ENCODE peak calls at places on chromosomes 5 and 9, in six cellular contexts. O, W, M, C, X and Z are unnamed samples. For H3K4me1, the result is how much of the 10 kb centered on the place peaks cover.

GRCh38 chr9:77848897-77849296 is 182.7 kb downstream of the GNAQ start:
- DNase-seq in O (no peak), W (no peak), M (peak), C (no peak), X (peak), Z (peak)

GRCh38 chr9:31347082-31347617 is 1037.3 kb upstream of the ACO1 start:
- DNase-seq in O (no peak), W (no peak), M (no peak), C (no peak), X (no peak), Z (no peak)

GRCh38 chr5:57316798-57317327 is 143.0 kb downstream of the GPBP1 start:
- DNase-seq in O (no peak), W (no peak), M (peak), C (no peak), X (no peak), Z (peak)

GRCh38 chr9:89850633-89851325 is 246.0 kb downstream of the GADD45G start:
- DNase-seq in O (peak), W (no peak), M (peak), C (no peak), X (peak), Z (no peak)

GRCh38 chr5:1640276-1640898 is 116.6 kb upstream of the LPCAT1 start:
- DNase-seq in O (no peak), W (peak), M (no peak), C (no peak), X (no peak), Z (no peak)

GRCh38 chr5:6480133-6481051 is 31.7 kb downstream of the UBE2QL1 start:
- DNase-seq in O (no peak), W (no peak), M (peak), C (no peak), X (no peak), Z (no peak)

GRCh38 chr5:174533771-174534221 is 190.6 kb upstream of the MSX2 start:
- DNase-seq in O (no peak), W (no peak), M (peak), C (no peak), X (no peak), Z (no peak)

GRCh38 chr9:89494199-89494598 is 3.7 kb downstream of the SEMA4D start:
- DNase-seq in O (no peak), W (peak), M (no peak), C (no peak), X (no peak), Z (no peak)

GRCh38 chr9:105127863-105128220 is 116.6 kb upstream of the SLC44A1 start:
- DNase-seq in O (no peak), W (no peak), M (peak), C (no peak), X (no peak), Z (no peak)

GRCh38 chr9:13364271-13364670 is 84.8 kb upstream of the MPDZ start:
- DNase-seq in O (no peak), W (no peak), M (no peak), C (no peak), X (no peak), Z (no peak)

GRCh38 chr5:17374973-17375844 is 122.8 kb upstream of the TAF11L2 start:
- DNase-seq in O (no peak), W (no peak), M (peak), C (no peak), X (no peak), Z (no peak)

GRCh38 chr5:134151723-134152122 is 25.0 kb downstream of the SKP1 start:
- DNase-seq in O (no peak), W (no peak), M (no peak), C (no peak), X (no peak), Z (no peak)
- H3K4me1 ChIP-seq in O (under half), W (under half), M (under half), C (under half), X (under half), Z (under half)

GRCh38 chr5:161545701-161546462 is 643 bp downstream of the GABRB2 start:
- DNase-seq in O (no peak), W (no peak), M (no peak), C (no peak), X (no peak), Z (no peak)
- H3K4me3 ChIP-seq in O (no peak), W (peak), M (no peak), C (no peak), X (peak), Z (no peak)

GRCh38 chr5:38463634-38464521 is 92.6 kb downstream of the LIFR start:
- DNase-seq in O (no peak), W (no peak), M (peak), C (no peak), X (no peak), Z (peak)

GRCh38 chr5:38465702-38466443 is 90.6 kb downstream of the LIFR start:
- DNase-seq in O (no peak), W (no peak), M (no peak), C (no peak), X (no peak), Z (no peak)

GRCh38 chr5:38466444-38467189 is 89.8 kb downstream of the LIFR start:
- DNase-seq in O (no peak), W (no peak), M (no peak), C (peak), X (peak), Z (peak)

GRCh38 chr5:38462972-38463633 is 93.3 kb downstream of the LIFR start:
- DNase-seq in O (no peak), W (no peak), M (peak), C (no peak), X (no peak), Z (no peak)

GRCh38 chr5:38465045-38465444 is 91.4 kb downstream of the LIFR start:
- DNase-seq in O (no peak), W (no peak), M (no peak), C (no peak), X (peak), Z (no peak)
- H3K4me1 ChIP-seq in O (under half), W (under half), M (half or more), C (under half), X (half or more), Z (under half)

GRCh38 chr5:36403601-36404311 is 102.1 kb upstream of the RANBP3L start:
- DNase-seq in O (no peak), W (no peak), M (no peak), C (no peak), X (peak), Z (peak)
- H3K4me3 ChIP-seq in O (no peak), W (no peak), M (no peak), C (no peak), X (no peak), Z (no peak)

GRCh38 chr5:175655411-175655810 is 2.5 kb upstream of the HRH2 start:
- DNase-seq in O (no peak), W (no peak), M (no peak), C (no peak), X (no peak), Z (no peak)
- H3K4me1 ChIP-seq in O (under half), W (under half), M (under half), C (under half), X (under half), Z (under half)

GRCh38 chr5:154937186-154937717 is 759 bp downstream of the GEMIN5 start:
- DNase-seq in O (no peak), W (no peak), M (peak), C (no peak), X (no peak), Z (no peak)
- H3K4me3 ChIP-seq in O (peak), W (peak), M (peak), C (peak), X (peak), Z (peak)

GRCh38 chr9:79581794-79582193 is 10.0 kb downstream of the TLE4 start:
- DNase-seq in O (no peak), W (no peak), M (peak), C (no peak), X (no peak), Z (no peak)
- H3K4me1 ChIP-seq in O (under half), W (under half), M (under half), C (under half), X (half or more), Z (under half)